ENCODE peak calls at places on chromosomes 7 and 10, in six cellular contexts. W, Y, X, K, D and A are unnamed samples.

GRCh38 chr7:1225462-1226154 is 7.1 kb upstream of the UNCX start:
- DNase-seq in W (no peak), Y (peak; percentile 16), X (no peak), K (peak; percentile 75), D (peak; percentile 84), A (no peak)

GRCh38 chr7:23293500-23294073 is 5.6 kb upstream of the MALSU1 start:
- DNase-seq in W (no peak), Y (no peak), X (no peak), K (no peak), D (no peak), A (no peak)

GRCh38 chr7:132394283-132395003 is 181.8 kb downstream of the PLXNA4 start:
- DNase-seq in W (no peak), Y (peak; percentile 34), X (no peak), K (peak; percentile 21), D (no peak), A (no peak)

GRCh38 chr7:4439444-4439843 is 242.7 kb upstream of the FOXK1 start:
- DNase-seq in W (no peak), Y (no peak), X (no peak), K (no peak), D (no peak), A (no peak)

GRCh38 chr10:124144536-124144935 is 51.1 kb upstream of the CHST15 start:
- DNase-seq in W (no peak), Y (no peak), X (no peak), K (no peak), D (no peak), A (no peak)

GRCh38 chr10:45558406-45558805 is 114.2 kb downstream of the ZFAND4 start:
- DNase-seq in W (no peak), Y (no peak), X (no peak), K (no peak), D (no peak), A (no peak)

GRCh38 chr10:373516-374309 is 238.5 kb downstream of the ZMYND11 start:
- DNase-seq in W (no peak), Y (no peak), X (no peak), K (no peak), D (no peak), A (no peak)

GRCh38 chr7:129307592-129307991 is 82.8 kb downstream of the AHCYL2 start:
- DNase-seq in W (no peak), Y (no peak), X (no peak), K (no peak), D (no peak), A (no peak)

GRCh38 chr10:71725998-71726672 is 6.6 kb upstream of the C10orf105 start:
- DNase-seq in W (no peak), Y (peak; percentile 29), X (no peak), K (peak; percentile 60), D (no peak), A (no peak)